ENCODE peak calls at places on chromosomes 7 and 10, in six cellular contexts. K is activated T-cell treated with anti-CD3 and anti-CD28 coated beads for 24 hours; G is sigmoid colon; D is stimulated activated CD4-positive, alpha-beta T cell treated with anti-CD3 and anti-CD28 coated beads, Interleukin-12 subunit alpha, Interleukin-12 subunit beta, amount 100 ng/mL, for 48 hours; L is hepatocyte; U is neural progenitor cell. Q is an unnamed sample.

GRCh38 chr7:44977956-44978355 is 859 bp downstream of the MYO1G start:
- DNase-seq in K (no peak), G (peak; percentile 57), D (no peak), L (no peak), U (no peak), Q (no peak)

GRCh38 chr7:134703781-134704180 is 57.1 kb downstream of the BPGM start:
- DNase-seq in K (no peak), G (peak; percentile 70), D (no peak), L (no peak), U (no peak), Q (no peak)

GRCh38 chr7:54769203-54769602 is 10.2 kb upstream of the SEC61G start:
- DNase-seq in K (no peak), G (no peak), D (no peak), L (no peak), U (no peak), Q (no peak)

GRCh38 chr7:132161231-132161915 is 414.9 kb downstream of the PLXNA4 start:
- DNase-seq in K (no peak), G (no peak), D (no peak), L (peak; percentile 37), U (no peak), Q (no peak)

GRCh38 chr10:30219977-30220751 is 128.9 kb downstream of the MTPAP start:
- DNase-seq in K (no peak), G (no peak), D (no peak), L (peak; percentile 30), U (peak; percentile 6), Q (no peak)

GRCh38 chr7:33874943-33875342 is 30.4 kb upstream of the BMPER start:
- DNase-seq in K (no peak), G (no peak), D (no peak), L (no peak), U (no peak), Q (no peak)

GRCh38 chr7:151141855-151142685 is 25.4 kb downstream of the GBX1 start:
- DNase-seq in K (no peak), G (no peak), D (no peak), L (no peak), U (no peak), Q (no peak)

GRCh38 chr10:113711142-113711541 is 31.4 kb downstream of the CASP7 start:
- DNase-seq in K (no peak), G (no peak), D (no peak), L (no peak), U (peak; percentile 29), Q (no peak)

GRCh38 chr10:103799341-103799740 is 56.0 kb downstream of the SH3PXD2A start:
- DNase-seq in K (no peak), G (no peak), D (no peak), L (no peak), U (no peak), Q (no peak)